ENCODE peak calls at places on chromosome 7, in nine cellular contexts. A, B, U, D, T, Z, F, W and E are unnamed samples.

GRCh38 chr7:51680594-51681409 is 364.2 kb upstream of the COBL start:
- DNase-seq in A (no peak), B (no peak), U (no peak), D (no peak), T (no peak), Z (no peak), F (no peak), W (no peak), E (no peak)

GRCh38 chr7:101915000-101915399 is 97.6 kb downstream of the CUX1 start:
- DNase-seq in A (no peak), B (no peak), U (no peak), D (no peak), T (no peak), Z (no peak), F (no peak), W (no peak), E (no peak)

GRCh38 chr7:26419198-26419597 is 127.5 kb downstream of the SNX10 start:
- DNase-seq in A (no peak), B (no peak), U (no peak), D (no peak), T (no peak), Z (no peak), F (no peak), W (no peak), E (no peak)

GRCh38 chr7:136405931-136406777 is 429.0 kb upstream of the MTPN start:
- DNase-seq in A (peak), B (no peak), U (no peak), D (no peak), T (no peak), Z (no peak), F (no peak), W (peak), E (no peak)

GRCh38 chr7:117403737-117404136 is 23.6 kb downstream of the ASZ1 start:
- DNase-seq in A (no peak), B (no peak), U (no peak), D (no peak), T (no peak), Z (no peak), F (no peak), W (no peak), E (no peak)

GRCh38 chr7:20153567-20153966 is 63.6 kb downstream of the MACC1 start:
- DNase-seq in A (no peak), B (no peak), U (no peak), D (no peak), T (no peak), Z (no peak), F (no peak), W (no peak), E (no peak)

GRCh38 chr7:47783456-47784240 is 164.6 kb downstream of the PKD1L1 start:
- DNase-seq in A (peak), B (no peak), U (no peak), D (no peak), T (no peak), Z (no peak), F (no peak), W (no peak), E (no peak)

GRCh38 chr7:158898025-158898424 is 41.7 kb downstream of the DYNC2I1 start:
- DNase-seq in A (no peak), B (no peak), U (no peak), D (no peak), T (no peak), Z (no peak), F (no peak), W (no peak), E (no peak)

GRCh38 chr7:89623018-89623672 is 531.1 kb upstream of the STEAP1 start:
- DNase-seq in A (no peak), B (no peak), U (no peak), D (no peak), T (no peak), Z (no peak), F (no peak), W (peak), E (no peak)

GRCh38 chr7:15016726-15017125 is 114.2 kb upstream of the DGKB start:
- DNase-seq in A (no peak), B (no peak), U (no peak), D (no peak), T (no peak), Z (no peak), F (no peak), W (no peak), E (no peak)

GRCh38 chr7:4028221-4028620 is 653.9 kb upstream of the FOXK1 start:
- DNase-seq in A (no peak), B (no peak), U (no peak), D (no peak), T (no peak), Z (no peak), F (no peak), W (no peak), E (no peak)

GRCh38 chr7:149690688-149691446 is 82.5 kb downstream of the ZNF467 start:
- DNase-seq in A (peak), B (no peak), U (no peak), D (no peak), T (no peak), Z (no peak), F (no peak), W (no peak), E (no peak)

GRCh38 chr7:108403597-108404217 is 52.5 kb downstream of the NRCAM start:
- DNase-seq in A (no peak), B (no peak), U (no peak), D (no peak), T (no peak), Z (no peak), F (no peak), W (no peak), E (no peak)

GRCh38 chr7:152136623-152137022 is 111.1 kb downstream of the GALNT11 start:
- DNase-seq in A (no peak), B (no peak), U (no peak), D (no peak), T (no peak), Z (no peak), F (no peak), W (no peak), E (no peak)

GRCh38 chr7:155811560-155811894 is 736 bp downstream of the SHH start:
- DNase-seq in A (peak), B (no peak), U (peak), D (no peak), T (no peak), Z (no peak), F (no peak), W (no peak), E (no peak)

GRCh38 chr7:108415821-108416536 is 40.3 kb downstream of the NRCAM start:
- DNase-seq in A (peak), B (no peak), U (no peak), D (peak), T (no peak), Z (no peak), F (no peak), W (peak), E (no peak)

GRCh38 chr7:7190142-7190541 is 7.8 kb downstream of the C1GALT1 start:
- DNase-seq in A (peak), B (no peak), U (no peak), D (no peak), T (no peak), Z (no peak), F (no peak), W (no peak), E (no peak)

GRCh38 chr7:34070486-34071323 is 165.4 kb downstream of the BMPER start:
- DNase-seq in A (peak), B (no peak), U (no peak), D (no peak), T (no peak), Z (no peak), F (no peak), W (no peak), E (no peak)

GRCh38 chr7:149253665-149254064 is 8.3 kb upstream of the ZNF783 start:
- DNase-seq in A (no peak), B (no peak), U (no peak), D (no peak), T (no peak), Z (no peak), F (no peak), W (no peak), E (no peak)

GRCh38 chr7:41987-42386 is 150.4 kb upstream of the FAM20C start:
- DNase-seq in A (no peak), B (no peak), U (peak), D (no peak), T (no peak), Z (no peak), F (no peak), W (no peak), E (no peak)

GRCh38 chr7:37089972-37090371 is 358.7 kb downstream of the ELMO1 start:
- DNase-seq in A (no peak), B (no peak), U (no peak), D (no peak), T (no peak), Z (no peak), F (no peak), W (no peak), E (no peak)

GRCh38 chr7:94888542-94888941 is 18.9 kb upstream of the PPP1R9A start:
- DNase-seq in A (peak), B (no peak), U (no peak), D (no peak), T (no peak), Z (no peak), F (no peak), W (no peak), E (no peak)

GRCh38 chr7:1829111-1829510 is 159.0 kb downstream of the ELFN1 start:
- DNase-seq in A (no peak), B (no peak), U (peak), D (no peak), T (no peak), Z (no peak), F (peak), W (no peak), E (no peak)

GRCh38 chr7:70634610-70635068 is 497.3 kb upstream of the GALNT17 start:
- DNase-seq in A (peak), B (no peak), U (no peak), D (no peak), T (no peak), Z (no peak), F (no peak), W (no peak), E (no peak)

GRCh38 chr7:10085231-10085630 is 888.4 kb upstream of the PHF14 start:
- DNase-seq in A (no peak), B (no peak), U (no peak), D (no peak), T (no peak), Z (no peak), F (no peak), W (no peak), E (no peak)

GRCh38 chr7:2800923-2801682 is 43.0 kb downstream of the GNA12 start:
- DNase-seq in A (peak), B (no peak), U (no peak), D (no peak), T (no peak), Z (no peak), F (no peak), W (no peak), E (no peak)

GRCh38 chr7:113256883-113257531 is 138.7 kb upstream of the SMIM30 start:
- DNase-seq in A (no peak), B (no peak), U (no peak), D (no peak), T (no peak), Z (no peak), F (no peak), W (no peak), E (no peak)

GRCh38 chr7:36119005-36119711 is 33.9 kb upstream of the EEPD1 start:
- DNase-seq in A (peak), B (no peak), U (no peak), D (no peak), T (no peak), Z (no peak), F (no peak), W (no peak), E (no peak)

GRCh38 chr7:116195451-116195850 is 14.9 kb upstream of the TES start:
- DNase-seq in A (peak), B (no peak), U (no peak), D (no peak), T (no peak), Z (no peak), F (no peak), W (no peak), E (no peak)

GRCh38 chr7:16695621-16696237 is 49.7 kb downstream of the BZW2 start:
- DNase-seq in A (peak), B (no peak), U (no peak), D (no peak), T (no peak), Z (no peak), F (no peak), W (no peak), E (no peak)

GRCh38 chr7:47314728-47315601 is 266.9 kb downstream of the TNS3 start:
- DNase-seq in A (no peak), B (no peak), U (no peak), D (peak), T (no peak), Z (no peak), F (no peak), W (no peak), E (no peak)

GRCh38 chr7:72123913-72124312 is 288.2 kb downstream of the CALN1 start:
- DNase-seq in A (no peak), B (no peak), U (no peak), D (no peak), T (no peak), Z (no peak), F (no peak), W (no peak), E (no peak)

GRCh38 chr7:33076737-33077136 is 14.2 kb upstream of the NT5C3A start:
- DNase-seq in A (peak), B (no peak), U (no peak), D (no peak), T (no peak), Z (no peak), F (no peak), W (no peak), E (no peak)